ENCODE peak calls at places on chromosomes 5 and 9, in six cellular contexts. One of them, this sample, is unnamed.
A peak's percentile ranks its signal among the peaks of the same experiment; 100 is the strongest.

GRCh38 chr5:96483878-96484277 is 50.8 kb upstream of the PCSK1 start:
- DNase-seq in mesendoderm: peak; percentile 69
- DNase-seq in H9: no peak
- DNase-seq in H1: no peak
- DNase-seq in IMR-90: peak; percentile 55
- DNase-seq in neuronal stem cell: peak; percentile 45
- DNase-seq in this sample: peak; percentile 51

GRCh38 chr9:32550046-32550608 is 2.0 kb upstream of the SMIM27 start:
- DNase-seq in mesendoderm: peak; percentile 58
- DNase-seq in neuronal stem cell: peak; percentile 12
- DNase-seq in H1: no peak
- DNase-seq in H9: no peak
- DNase-seq in IMR-90: peak; percentile 53
- DNase-seq in this sample: peak; percentile 58

GRCh38 chr9:110900917-110901316 is 137.4 kb downstream of the LPAR1 start:
- DNase-seq in IMR-90: peak; percentile 63
- DNase-seq in mesendoderm: no peak
- DNase-seq in H1: no peak
- DNase-seq in H9: no peak
- DNase-seq in neuronal stem cell: no peak
- DNase-seq in this sample: no peak

GRCh38 chr9:93009337-93010015 is 49.0 kb upstream of the SUSD3 start:
- DNase-seq in mesendoderm: no peak
- DNase-seq in neuronal stem cell: no peak
- DNase-seq in H9: peak; percentile 20
- DNase-seq in IMR-90: no peak
- DNase-seq in H1: no peak
- DNase-seq in this sample: no peak

GRCh38 chr5:33679791-33680190 is 212.0 kb downstream of the ADAMTS12 start:
- DNase-seq in H9: no peak
- DNase-seq in neuronal stem cell: no peak
- DNase-seq in H1: no peak
- DNase-seq in mesendoderm: no peak
- DNase-seq in IMR-90: peak; percentile 55
- DNase-seq in this sample: peak; percentile 33

GRCh38 chr5:178149199-178149932 is 4.3 kb downstream of the NHP2 start:
- DNase-seq in neuronal stem cell: no peak
- DNase-seq in H1: no peak
- DNase-seq in mesendoderm: no peak
- DNase-seq in IMR-90: peak; percentile 19
- DNase-seq in H9: no peak
- DNase-seq in this sample: no peak

GRCh38 chr9:131421691-131422090 is 27.8 kb downstream of the PRRC2B start:
- DNase-seq in mesendoderm: no peak
- DNase-seq in IMR-90: no peak
- DNase-seq in H1: no peak
- DNase-seq in neuronal stem cell: no peak
- DNase-seq in H9: no peak
- DNase-seq in this sample: no peak

GRCh38 chr5:83470920-83471404 is 582 bp upstream of the VCAN start:
- DNase-seq in mesendoderm: peak; percentile 62
- DNase-seq in neuronal stem cell: no peak
- DNase-seq in H1: peak; percentile 72
- DNase-seq in IMR-90: no peak
- DNase-seq in H9: no peak
- DNase-seq in this sample: peak; percentile 43

GRCh38 chr5:112250551-112250950 is 168.5 kb downstream of the EPB41L4A start:
- DNase-seq in IMR-90: no peak
- DNase-seq in mesendoderm: no peak
- DNase-seq in H9: no peak
- DNase-seq in H1: no peak
- DNase-seq in neuronal stem cell: no peak
- DNase-seq in this sample: no peak

GRCh38 chr9:22005083-22005699 is 3.9 kb downstream of the CDKN2B start:
- DNase-seq in H9: peak; percentile 64
- DNase-seq in mesendoderm: peak; percentile 79
- DNase-seq in IMR-90: peak; percentile 37
- DNase-seq in neuronal stem cell: no peak
- DNase-seq in H1: peak; percentile 66
- DNase-seq in this sample: peak; percentile 79

GRCh38 chr5:16750445-16750844 is 133.6 kb upstream of the RETREG1 start:
- DNase-seq in H9: no peak
- DNase-seq in mesendoderm: no peak
- DNase-seq in H1: no peak
- DNase-seq in neuronal stem cell: no peak
- DNase-seq in IMR-90: no peak
- DNase-seq in this sample: no peak

GRCh38 chr5:80672140-80672736 is 17.5 kb upstream of the DHFR start:
- DNase-seq in neuronal stem cell: peak; percentile 67
- DNase-seq in mesendoderm: peak; percentile 80
- DNase-seq in H1: peak; percentile 77
- DNase-seq in H9: peak; percentile 64
- DNase-seq in IMR-90: peak; percentile 72
- DNase-seq in this sample: peak; percentile 74

GRCh38 chr5:172860520-172861443 is 26.7 kb downstream of the ERGIC1 start:
- DNase-seq in neuronal stem cell: no peak
- DNase-seq in IMR-90: peak; percentile 32
- DNase-seq in mesendoderm: no peak
- DNase-seq in H1: no peak
- DNase-seq in H9: no peak
- DNase-seq in this sample: no peak

GRCh38 chr5:3139596-3139995 is 388.1 kb upstream of the IRX2 start:
- DNase-seq in neuronal stem cell: no peak
- DNase-seq in IMR-90: no peak
- DNase-seq in H9: no peak
- DNase-seq in mesendoderm: peak; percentile 41
- DNase-seq in H1: no peak
- DNase-seq in this sample: no peak

GRCh38 chr5:139814704-139815280 is 19.2 kb downstream of the PSD2 start:
- DNase-seq in mesendoderm: no peak
- DNase-seq in neuronal stem cell: no peak
- DNase-seq in H9: no peak
- DNase-seq in H1: no peak
- DNase-seq in IMR-90: no peak
- DNase-seq in this sample: no peak

GRCh38 chr9:114900937-114901802 is 29.2 kb downstream of the TNFSF8 start:
- DNase-seq in neuronal stem cell: no peak
- DNase-seq in H1: no peak
- DNase-seq in mesendoderm: no peak
- DNase-seq in IMR-90: peak; percentile 91
- DNase-seq in H9: no peak
- DNase-seq in this sample: peak; percentile 47

GRCh38 chr5:133969654-133970324 is 1.4 kb upstream of the C5orf15 start:
- DNase-seq in H9: no peak
- DNase-seq in H1: no peak
- DNase-seq in mesendoderm: no peak
- DNase-seq in IMR-90: peak; percentile 79
- DNase-seq in neuronal stem cell: no peak
- DNase-seq in this sample: peak; percentile 87

GRCh38 chr9:31355965-31356364 is 1028.5 kb upstream of the ACO1 start:
- DNase-seq in H1: no peak
- DNase-seq in IMR-90: no peak
- DNase-seq in H9: no peak
- DNase-seq in mesendoderm: no peak
- DNase-seq in neuronal stem cell: no peak
- DNase-seq in this sample: no peak

GRCh38 chr5:180487556-180487955 is 6.6 kb upstream of the CNOT6 start:
- DNase-seq in neuronal stem cell: no peak
- DNase-seq in mesendoderm: no peak
- DNase-seq in IMR-90: no peak
- DNase-seq in H1: no peak
- DNase-seq in H9: no peak
- DNase-seq in this sample: no peak

GRCh38 chr5:174707671-174708070 is 16.7 kb upstream of the MSX2 start:
- DNase-seq in H9: no peak
- DNase-seq in neuronal stem cell: no peak
- DNase-seq in IMR-90: no peak
- DNase-seq in mesendoderm: no peak
- DNase-seq in H1: no peak
- DNase-seq in this sample: no peak

GRCh38 chr9:137354845-137355420 is 52.9 kb upstream of the NRARP start:
- DNase-seq in H9: no peak
- DNase-seq in neuronal stem cell: no peak
- DNase-seq in IMR-90: no peak
- DNase-seq in mesendoderm: no peak
- DNase-seq in H1: no peak
- DNase-seq in this sample: no peak

GRCh38 chr9:76403352-76403751 is 9.1 kb upstream of the RFK start:
- DNase-seq in mesendoderm: peak; percentile 23
- DNase-seq in H9: no peak
- DNase-seq in H1: no peak
- DNase-seq in IMR-90: peak; percentile 85
- DNase-seq in neuronal stem cell: no peak
- DNase-seq in this sample: peak; percentile 81

GRCh38 chr5:167985373-167985772 is 306.1 kb upstream of the WWC1 start:
- DNase-seq in H9: no peak
- DNase-seq in mesendoderm: no peak
- DNase-seq in H1: no peak
- DNase-seq in neuronal stem cell: no peak
- DNase-seq in IMR-90: no peak
- DNase-seq in this sample: peak; percentile 7

GRCh38 chr9:109277451-109277850 is 43.4 kb downstream of the EPB41L4B start:
- DNase-seq in H1: no peak
- DNase-seq in neuronal stem cell: no peak
- DNase-seq in mesendoderm: no peak
- DNase-seq in H9: no peak
- DNase-seq in IMR-90: no peak
- DNase-seq in this sample: no peak
- H4K8ac ChIP-seq in H1: no peak overlapping the region
- H4K8ac ChIP-seq in neuronal stem cell: no peak overlapping the region
- H4K8ac ChIP-seq in mesendoderm: no peak overlapping the region
- H4K8ac ChIP-seq in H9: no peak overlapping the region
- H4K8ac ChIP-seq in IMR-90: no peak overlapping the region
- H4K8ac ChIP-seq in this sample: no peak overlapping the region

DNA sequence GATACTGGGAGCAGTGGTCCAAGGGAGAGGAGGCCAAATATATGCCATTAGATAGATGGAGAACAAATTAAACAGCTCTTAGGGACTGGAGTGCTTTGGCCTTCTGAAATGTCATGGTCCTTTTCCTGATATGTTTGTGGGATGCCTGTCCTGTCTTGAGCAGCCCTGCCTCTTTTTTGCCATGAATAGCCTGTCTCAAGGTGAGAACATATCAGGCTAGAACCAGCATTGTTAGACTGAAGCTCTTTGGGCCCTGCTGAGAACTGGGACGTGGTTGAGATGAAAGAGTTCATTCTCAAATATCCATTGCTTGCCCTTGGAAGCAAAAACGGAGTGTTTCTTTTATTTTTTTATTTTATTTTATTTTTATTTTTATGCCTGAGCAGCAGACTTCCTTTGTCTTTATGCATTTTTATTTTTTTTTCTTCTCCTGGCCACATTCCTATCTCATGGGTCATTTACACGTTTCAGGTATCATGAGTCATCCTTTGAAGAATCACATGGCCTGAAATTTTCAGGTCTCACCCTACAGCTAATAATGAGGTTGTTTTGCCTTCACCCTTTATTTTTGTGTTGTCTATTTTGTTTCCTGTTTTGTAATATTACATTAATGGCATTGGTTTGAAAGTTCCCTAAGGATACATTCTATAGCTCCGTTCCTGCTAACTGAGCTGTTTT is 371.4 kb downstream of the PSAT1 start:
- DNase-seq in IMR-90: no peak
- DNase-seq in mesendoderm: peak; percentile 89
- DNase-seq in H9: no peak
- DNase-seq in H1: no peak
- DNase-seq in neuronal stem cell: no peak
- DNase-seq in this sample: no peak
- H4K8ac ChIP-seq in IMR-90: no peak overlapping the region
- H4K8ac ChIP-seq in mesendoderm: no peak overlapping the region
- H4K8ac ChIP-seq in H9: no peak overlapping the region
- H4K8ac ChIP-seq in H1: no peak overlapping the region
- H4K8ac ChIP-seq in neuronal stem cell: no peak overlapping the region
- H4K8ac ChIP-seq in this sample: no peak overlapping the region

GRCh38 chr5:54876-55569 is 36.9 kb upstream of the PLEKHG4B start:
- DNase-seq in mesendoderm: no peak
- DNase-seq in IMR-90: no peak
- DNase-seq in neuronal stem cell: no peak
- DNase-seq in H1: no peak
- DNase-seq in H9: no peak
- DNase-seq in this sample: no peak

GRCh38 chr5:50724-51499 is 41.1 kb upstream of the PLEKHG4B start:
- DNase-seq in IMR-90: no peak
- DNase-seq in mesendoderm: no peak
- DNase-seq in H9: peak; percentile 39
- DNase-seq in H1: peak; percentile 54
- DNase-seq in neuronal stem cell: no peak
- DNase-seq in this sample: no peak

GRCh38 chr5:51500-51823 is 40.5 kb upstream of the PLEKHG4B start:
- DNase-seq in H1: no peak
- DNase-seq in H9: peak; percentile 37
- DNase-seq in neuronal stem cell: no peak
- DNase-seq in IMR-90: no peak
- DNase-seq in mesendoderm: no peak
- DNase-seq in this sample: no peak

GRCh38 chr5:54175-54730 is 37.7 kb upstream of the PLEKHG4B start:
- DNase-seq in neuronal stem cell: no peak
- DNase-seq in mesendoderm: no peak
- DNase-seq in IMR-90: no peak
- DNase-seq in H9: no peak
- DNase-seq in H1: no peak
- DNase-seq in this sample: no peak

DNA sequence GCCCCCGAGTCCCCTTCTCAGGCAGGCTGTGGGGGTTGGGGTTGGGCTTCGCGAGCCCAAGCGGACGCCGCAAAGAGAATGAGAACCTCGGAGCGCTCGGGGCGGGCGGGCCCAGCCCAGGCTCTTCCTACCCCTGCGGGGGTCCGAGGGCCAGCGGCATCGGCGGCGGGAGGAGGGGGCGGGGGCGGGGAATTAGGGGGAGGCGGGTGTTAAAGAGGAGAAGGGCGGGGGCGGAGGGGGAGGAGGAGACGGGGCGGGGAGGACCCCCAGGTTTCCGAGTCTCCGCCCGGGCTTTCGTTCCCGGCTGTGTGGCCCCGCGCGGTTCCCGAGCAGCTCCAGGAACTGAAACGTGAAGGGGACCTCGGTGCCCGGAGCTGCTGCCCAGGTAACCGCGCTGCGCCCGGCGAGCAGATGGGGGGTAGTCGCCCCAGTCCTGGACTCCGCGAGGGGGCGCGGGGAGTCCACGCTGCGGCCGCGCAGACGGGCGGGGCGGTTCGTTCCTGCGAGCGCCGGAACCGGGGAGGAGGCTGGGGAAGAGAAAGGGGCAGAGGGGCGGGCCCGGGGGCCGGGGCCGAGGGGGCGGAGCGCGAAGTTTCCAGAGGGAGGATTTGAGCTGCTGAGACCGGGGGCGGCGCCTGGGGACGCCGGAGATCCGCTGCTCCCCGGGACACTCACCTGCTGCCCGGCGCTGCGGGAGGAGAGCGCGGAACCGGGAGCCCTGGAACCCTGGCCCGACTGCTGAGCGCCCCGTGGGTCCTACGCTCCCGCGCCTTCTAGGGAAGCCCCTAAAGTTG is 38.4 kb upstream of the PLEKHG4B start:
- DNase-seq in neuronal stem cell: peak; percentile 87
- DNase-seq in IMR-90: peak; percentile 8
- DNase-seq in mesendoderm: peak; percentile 86
- DNase-seq in H1: peak; percentile 94
- DNase-seq in H9: peak; percentile 91
- DNase-seq in this sample: peak; percentile 19
- H4K8ac ChIP-seq in neuronal stem cell: no peak overlapping the region
- H4K8ac ChIP-seq in IMR-90: no peak overlapping the region
- H4K8ac ChIP-seq in mesendoderm: peak overlapping the region; percentile 77
- H4K8ac ChIP-seq in H1: peak overlapping the region; percentile 97
- H4K8ac ChIP-seq in H9: no peak overlapping the region
- H4K8ac ChIP-seq in this sample: no peak overlapping the region

GRCh38 chr9:35731415-35732184 is 395 bp downstream of the TLN1 start:
- DNase-seq in neuronal stem cell: peak; percentile 24
- DNase-seq in mesendoderm: no peak
- DNase-seq in H1: no peak
- DNase-seq in H9: no peak
- DNase-seq in IMR-90: no peak
- DNase-seq in this sample: no peak
- H4K8ac ChIP-seq in neuronal stem cell: no peak overlapping the region
- H4K8ac ChIP-seq in mesendoderm: peak overlapping the region; percentile 84
- H4K8ac ChIP-seq in H1: peak overlapping the region; percentile 82
- H4K8ac ChIP-seq in H9: no peak overlapping the region
- H4K8ac ChIP-seq in IMR-90: peak overlapping the region; percentile 91
- H4K8ac ChIP-seq in this sample: peak overlapping the region; percentile 94